ENCODE peak calls at places on chromosomes 16 and 17, in six cellular contexts. K is lower lobe of right lung, V is coronary artery, B is left lung, E is K562, Q is OCI-LY7. T is an unnamed sample.

GRCh38 chr16:86673956-86674453 is 95.7 kb downstream of the FOXL1 start:
- DNase-seq in V (no peak), K (no peak), E (no peak), Q (no peak), B (no peak), T (no peak)

GRCh38 chr16:72311426-72311825 is 139.5 kb upstream of the PMFBP1 start:
- DNase-seq in K (no peak), B (no peak), Q (no peak), E (no peak), V (no peak), T (no peak)

GRCh38 chr17:59155439-59156177 is at the start of gene PRR11:
- DNase-seq in E (peak; percentile 97), V (no peak), Q (peak; percentile 99), K (peak; percentile 95), B (peak; percentile 91), T (peak; percentile 98)

GRCh38 chr16:89009343-89010209 is 32.6 kb upstream of the CBFA2T3 start:
- DNase-seq in E (no peak), B (peak; percentile 48), V (no peak), K (peak; percentile 44), Q (peak; percentile 46), T (no peak)

GRCh38 chr17:43830510-43831145 is 2.3 kb downstream of the MPP3 start:
- DNase-seq in B (no peak), E (no peak), V (no peak), Q (no peak), K (no peak), T (no peak)

GRCh38 chr17:78214706-78215061 is 631 bp downstream of the BIRC5 start:
- DNase-seq in E (no peak), K (no peak), Q (peak; percentile 53), B (no peak), V (no peak), T (no peak)

GRCh38 chr17:80539022-80539421 is 5.6 kb upstream of the RPTOR start:
- DNase-seq in K (no peak), Q (peak; percentile 63), V (no peak), E (no peak), B (no peak), T (no peak)

GRCh38 chr16:66717112-66717675 is 20.7 kb upstream of the CMTM4 start:
- DNase-seq in Q (peak; percentile 47), B (no peak), K (no peak), E (peak; percentile 69), V (no peak), T (no peak)

GRCh38 chr17:17750881-17751280 is 69.6 kb downstream of the RAI1 start:
- DNase-seq in B (no peak), Q (peak; percentile 87), V (no peak), K (no peak), E (no peak), T (no peak)

GRCh38 chr17:71505200-71505599 is 615.6 kb upstream of the SOX9 start:
- DNase-seq in B (no peak), E (no peak), V (no peak), Q (no peak), K (no peak), T (no peak)

GRCh38 chr17:51046527-51047384 is 73.9 kb downstream of the SPAG9 start:
- DNase-seq in Q (no peak), E (no peak), K (no peak), V (no peak), B (no peak), T (peak; percentile 83)

GRCh38 chr17:6218333-6218732 is 148.2 kb downstream of the WSCD1 start:
- DNase-seq in B (no peak), E (no peak), V (no peak), K (no peak), Q (no peak), T (no peak)

GRCh38 chr16:89216315-89217137 is 977 bp upstream of the ZNF778 start:
- DNase-seq in K (peak; percentile 85), V (no peak), B (peak; percentile 89), Q (peak; percentile 81), E (peak; percentile 78), T (no peak)

GRCh38 chr17:77096570-77097214 is 44.1 kb upstream of the SEC14L1 start:
- DNase-seq in V (no peak), Q (peak; percentile 72), E (no peak), K (no peak), B (no peak), T (no peak)

GRCh38 chr16:31700530-31701388 is 172.8 kb upstream of the ZNF267 start:
- DNase-seq in V (no peak), B (peak; percentile 81), E (peak; percentile 39), K (peak; percentile 92), Q (peak; percentile 92), T (no peak)

GRCh38 chr17:31688704-31689103 is 170.3 kb downstream of the COPRS start:
- DNase-seq in V (no peak), B (no peak), Q (no peak), E (no peak), K (no peak), T (no peak)

DNA sequence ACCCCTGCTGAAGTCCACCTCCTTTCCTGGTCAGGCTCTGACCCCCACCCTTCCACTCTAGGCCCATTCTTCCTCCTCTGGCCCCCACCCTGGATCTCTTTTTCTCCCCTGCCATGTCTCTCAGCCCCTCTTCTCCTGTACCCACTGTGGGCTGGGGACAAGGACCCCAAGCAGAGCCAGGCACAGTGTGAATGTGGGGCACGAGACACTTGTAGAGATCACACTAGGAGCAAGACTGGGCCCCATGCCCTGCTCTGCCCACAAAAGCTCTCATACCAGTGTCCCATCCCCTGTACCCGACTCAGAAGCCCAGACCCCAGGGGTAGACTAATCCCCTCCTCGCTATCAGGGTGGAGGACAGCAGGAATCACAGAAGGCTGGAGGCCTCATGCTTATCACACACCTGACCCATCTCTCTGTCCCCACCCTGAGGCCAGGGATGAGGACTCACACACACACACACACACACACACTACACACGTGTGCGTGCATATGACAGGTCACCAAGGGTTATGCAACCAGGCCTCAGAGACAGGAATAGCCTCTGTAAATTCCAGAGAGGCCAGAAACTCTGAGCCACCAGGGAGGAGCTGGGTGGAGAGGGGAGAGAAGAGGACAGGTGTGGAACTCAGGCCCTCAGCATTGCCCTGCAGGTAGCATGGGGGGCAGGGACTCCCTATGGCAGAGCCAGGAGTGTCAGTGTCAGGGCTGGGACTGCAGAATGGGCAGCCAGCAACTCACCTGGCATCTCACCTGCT is 21.1 kb downstream of the ARHGAP27 start:
- DNase-seq in E (no peak), K (no peak), B (peak; percentile 59), V (no peak), Q (no peak), T (no peak)
- H3K4me3 ChIP-seq in E (no peak overlapping the region), K (no peak overlapping the region), B (no peak overlapping the region), V (no peak overlapping the region), Q (no peak overlapping the region), T (no peak overlapping the region)

DNA sequence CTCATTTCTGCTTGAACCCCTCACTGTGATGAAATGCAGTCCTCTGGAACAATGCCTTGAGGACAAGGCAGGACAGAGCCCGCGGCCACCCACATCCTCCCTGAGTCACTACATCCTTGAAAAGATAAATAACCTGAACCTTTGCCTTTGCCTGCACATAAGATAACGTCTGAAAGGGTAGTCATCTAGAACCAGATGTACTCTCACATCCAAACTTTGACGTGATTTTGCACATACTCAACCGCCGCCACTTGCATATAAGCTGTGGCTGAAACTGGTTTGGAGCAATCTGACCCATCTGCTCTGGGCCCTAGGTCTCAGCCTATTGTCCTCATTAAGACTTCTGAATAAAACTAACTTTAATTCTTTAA is 252.1 kb downstream of the PHKB start:
- DNase-seq in B (no peak), E (peak; percentile 14), Q (no peak), K (no peak), V (no peak), T (no peak)
- H3K27ac ChIP-seq in B (no peak overlapping the region), E (no peak overlapping the region), Q (no peak overlapping the region), K (no peak overlapping the region), V (no peak overlapping the region), T (no peak overlapping the region)

GRCh38 chr16:57141822-57142631 is 43.8 kb downstream of the PSME3IP1 start:
- DNase-seq in K (no peak), E (no peak), B (peak; percentile 55), Q (peak; percentile 84), V (no peak), T (no peak)
- H3K4me3 ChIP-seq in K (no peak overlapping the region), E (no peak overlapping the region), B (no peak overlapping the region), Q (peak overlapping the region; percentile 7), V (no peak overlapping the region), T (no peak overlapping the region)

GRCh38 chr17:2378905-2379304 is 22.0 kb downstream of the MNT start:
- DNase-seq in E (no peak), Q (no peak), K (no peak), V (no peak), B (peak; percentile 50), T (no peak)

GRCh38 chr17:2376107-2376506 is 24.8 kb downstream of the MNT start:
- DNase-seq in V (no peak), K (no peak), E (no peak), B (peak; percentile 50), Q (no peak), T (no peak)

GRCh38 chr17:2379489-2380224 is 21.2 kb downstream of the MNT start:
- DNase-seq in K (no peak), B (no peak), Q (no peak), E (no peak), V (no peak), T (no peak)

GRCh38 chr17:2375406-2375805 is 25.5 kb downstream of the MNT start:
- DNase-seq in B (no peak), E (no peak), V (no peak), K (no peak), Q (no peak), T (no peak)

GRCh38 chr17:2377659-2378058 is 23.2 kb downstream of the MNT start:
- DNase-seq in K (no peak), B (no peak), Q (no peak), E (no peak), V (no peak), T (no peak)
- H3K27ac ChIP-seq in K (no peak overlapping the region), B (no peak overlapping the region), Q (no peak overlapping the region), E (no peak overlapping the region), V (no peak overlapping the region), T (no peak overlapping the region)

DNA sequence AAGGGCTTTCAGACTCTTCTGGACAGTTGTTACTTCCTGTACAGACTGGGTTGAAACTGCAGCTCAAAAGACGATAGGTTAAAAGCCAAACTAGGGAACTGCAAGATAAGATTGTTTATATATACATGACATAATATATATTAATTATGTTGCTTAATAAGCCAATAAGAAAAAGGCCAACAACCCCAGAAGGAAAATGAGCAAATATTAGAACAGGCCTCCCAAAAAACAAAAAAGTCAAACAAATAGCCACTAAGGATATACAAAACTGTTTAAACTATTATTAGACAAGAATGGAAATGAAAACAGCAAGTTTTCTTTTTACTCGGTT is 495 bp upstream of the CMTR2 start:
- DNase-seq in K (no peak), V (no peak), Q (no peak), E (no peak), B (no peak), T (no peak)
- H3K4me3 ChIP-seq in K (peak overlapping the region; percentile 82), V (peak overlapping the region; percentile 82), Q (peak overlapping the region; percentile 78), E (peak overlapping the region; percentile 62), B (peak overlapping the region; percentile 85), T (peak overlapping the region; percentile 23)

GRCh38 chr16:54287758-54288591 is 1.4 kb upstream of the IRX3 start:
- DNase-seq in E (no peak), B (peak; percentile 84), Q (no peak), K (peak; percentile 66), V (no peak), T (no peak)
- H3K27ac ChIP-seq in E (no peak overlapping the region), B (peak overlapping the region; percentile 83), Q (no peak overlapping the region), K (peak overlapping the region; percentile 84), V (no peak overlapping the region), T (no peak overlapping the region)

DNA sequence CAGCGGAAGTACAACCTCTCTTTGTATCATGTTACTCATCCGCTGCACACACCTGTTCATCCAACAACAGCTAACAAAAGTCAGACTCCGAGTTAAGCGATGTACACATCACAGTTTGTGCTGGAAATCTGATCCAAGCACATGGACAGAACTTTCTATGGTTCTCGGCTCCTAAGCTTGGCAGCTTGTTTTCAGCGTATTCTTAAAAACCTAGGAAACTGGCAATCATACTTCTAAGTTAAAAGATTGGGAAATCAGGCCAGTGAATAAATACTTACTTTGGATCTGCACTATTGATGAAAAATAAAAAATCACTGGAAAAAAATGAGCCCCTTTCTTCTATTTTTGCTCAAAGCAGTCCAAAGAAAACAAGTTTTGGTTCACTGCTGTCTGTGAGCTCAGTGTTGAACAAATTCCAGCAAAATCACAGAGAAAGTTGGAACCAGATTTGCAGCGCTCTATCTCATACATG is 71.4 kb upstream of the CREBBP start:
- DNase-seq in V (no peak), B (no peak), Q (no peak), K (no peak), E (no peak), T (no peak)
- H3K4me3 ChIP-seq in V (peak overlapping the region; percentile 30), B (no peak overlapping the region), Q (no peak overlapping the region), K (no peak overlapping the region), E (no peak overlapping the region), T (no peak overlapping the region)

T was measured in iPS DF 6.9.